ENCODE peak calls at places on chromosomes 7 and 10, in five cellular contexts. C is myocyte; P is HuH-7.5; T is CD8-positive, alpha-beta T cell; J is mucosa of gallbladder. S is an unnamed sample.

GRCh38 chr7:7944619-7945282 is 23.8 kb upstream of the GLCCI1 start:
- DNase-seq in J (no peak), P (no peak), C (peak; percentile 75), T (peak; percentile 53), S (peak; percentile 52)

GRCh38 chr7:54985405-54986360 is 33.1 kb upstream of the EGFR start:
- DNase-seq in T (no peak), J (no peak), C (peak; percentile 87), P (peak; percentile 40), S (no peak)

GRCh38 chr10:101629781-101630419 is 41.8 kb downstream of the DPCD start:
- DNase-seq in C (peak; percentile 68), T (no peak), J (no peak), P (no peak), S (peak; percentile 20)

GRCh38 chr7:88218836-88219605 is 817 bp downstream of the SRI start:
- DNase-seq in P (no peak), C (peak; percentile 57), J (peak; percentile 31), T (peak; percentile 29), S (peak; percentile 72)

GRCh38 chr7:149496642-149497391 is 792 bp downstream of the ZNF746 start:
- DNase-seq in C (peak; percentile 50), J (peak; percentile 34), P (peak; percentile 49), T (peak; percentile 67), S (peak; percentile 74)

GRCh38 chr7:6273380-6273837 is 985 bp upstream of the CYTH3 start:
- DNase-seq in P (no peak), J (no peak), T (no peak), C (no peak), S (no peak)

GRCh38 chr7:34762769-34763168 is 104.8 kb downstream of the NPSR1 start:
- DNase-seq in J (no peak), P (no peak), T (no peak), C (no peak), S (no peak)

GRCh38 chr7:157355784-157356511 is 19.1 kb downstream of the DNAJB6 start:
- DNase-seq in P (no peak), J (no peak), T (no peak), C (peak; percentile 77), S (no peak)

GRCh38 chr10:127759276-127759675 is 22.3 kb downstream of the FOXI2 start:
- DNase-seq in J (no peak), C (no peak), P (no peak), T (no peak), S (no peak)

GRCh38 chr7:127504715-127505114 is 80.7 kb downstream of the GCC1 start:
- DNase-seq in P (no peak), C (peak; percentile 33), T (no peak), J (no peak), S (peak; percentile 88)

S was measured in endodermal cell.